ENCODE peak calls at places on chromosomes 6 and 20, in seven cellular contexts. Z is adrenal gland, S is lower leg skin, Q is IMR-90, G is H54, A is HepG2, O is gastrocnemius medialis. N is an unnamed sample.

GRCh38 chr20:57791178-57791945 is 81.5 kb upstream of the PMEPA1 start:
- DNase-seq in Z (no peak), S (no peak), Q (no peak), G (no peak), A (no peak), O (no peak), N (no peak)

GRCh38 chr6:71393471-71393870 is 104.9 kb downstream of the OGFRL1 start:
- DNase-seq in Z (no peak), S (no peak), Q (peak; percentile 39), G (no peak), A (no peak), O (no peak), N (no peak)

GRCh38 chr6:154928325-154928922 is 66.7 kb upstream of the TIAM2 start:
- DNase-seq in Z (peak; percentile 50), S (peak; percentile 64), Q (peak; percentile 69), G (peak; percentile 29), A (peak; percentile 73), O (no peak), N (no peak)

GRCh38 chr20:63935447-63935846 is 20.8 kb downstream of the UCKL1 start:
- DNase-seq in Z (no peak), S (no peak), Q (no peak), G (no peak), A (no peak), O (no peak), N (no peak)

GRCh38 chr6:226516-227073 is 65.7 kb upstream of the DUSP22 start:
- DNase-seq in Z (no peak), S (no peak), Q (no peak), G (no peak), A (no peak), O (no peak), N (no peak)

GRCh38 chr6:167401525-167402194 is 76.8 kb downstream of the TTLL2 start:
- DNase-seq in Z (no peak), S (no peak), Q (no peak), G (no peak), A (no peak), O (no peak), N (no peak)

GRCh38 chr20:49741940-49742339 is 28.3 kb upstream of the B4GALT5 start:
- DNase-seq in Z (no peak), S (no peak), Q (no peak), G (no peak), A (no peak), O (no peak), N (no peak)

GRCh38 chr20:50029697-50030428 is 47.1 kb downstream of the SNAI1 start:
- DNase-seq in Z (peak; percentile 92), S (no peak), Q (peak; percentile 95), G (peak; percentile 88), A (peak; percentile 80), O (no peak), N (no peak)

GRCh38 chr20:461254-462198 is 807 bp downstream of the TBC1D20 start:
- DNase-seq in Z (peak; percentile 46), S (peak; percentile 22), Q (peak; percentile 42), G (peak; percentile 57), A (no peak), O (no peak), N (no peak)

GRCh38 chr20:3733119-3733995 is 872 bp downstream of the HSPA12B start:
- DNase-seq in Z (no peak), S (no peak), Q (no peak), G (no peak), A (no peak), O (no peak), N (no peak)

GRCh38 chr6:5684320-5684719 is 322.4 kb downstream of the NRN1 start:
- DNase-seq in Z (no peak), S (no peak), Q (peak; percentile 67), G (no peak), A (no peak), O (no peak), N (no peak)

GRCh38 chr20:9945406-9945805 is 89.4 kb upstream of the ANKEF1 start:
- DNase-seq in Z (no peak), S (no peak), Q (peak; percentile 2), G (no peak), A (no peak), O (no peak), N (no peak)

GRCh38 chr20:1377984-1378742 is 14.7 kb downstream of the FKBP1A start:
- DNase-seq in Z (no peak), S (no peak), Q (peak; percentile 67), G (peak; percentile 42), A (peak; percentile 48), O (no peak), N (no peak)

GRCh38 chr6:134446228-134446848 is 128.4 kb upstream of the SGK1 start:
- DNase-seq in Z (no peak), S (no peak), Q (peak; percentile 78), G (no peak), A (no peak), O (no peak), N (no peak)

GRCh38 chr6:12968839-12969558 is 252.4 kb downstream of the PHACTR1 start:
- DNase-seq in Z (no peak), S (no peak), Q (no peak), G (no peak), A (no peak), O (no peak), N (no peak)

GRCh38 chr6:31267504-31268371 is 4.2 kb downstream of the HLA-C start:
- DNase-seq in Z (no peak), S (no peak), Q (no peak), G (no peak), A (no peak), O (no peak), N (no peak)

GRCh38 chr6:27962506-27962905 is 5.5 kb downstream of the OR2B6 start:
- DNase-seq in Z (no peak), S (no peak), Q (no peak), G (no peak), A (no peak), O (no peak), N (no peak)

GRCh38 chr6:27956941-27957340 is at the start of gene OR2B6:
- DNase-seq in Z (no peak), S (no peak), Q (no peak), G (no peak), A (no peak), O (no peak), N (no peak)

GRCh38 chr6:27957526-27957925 is 485 bp downstream of the OR2B6 start:
- DNase-seq in Z (no peak), S (no peak), Q (no peak), G (no peak), A (no peak), O (no peak), N (no peak)
- TF ChIP-seq POLR2A in Z (no peak), S (no peak), Q (no peak), G (no peak), A (no peak), O (no peak), N (no peak)

GRCh38 chr6:36610041-36610440 is 15.9 kb downstream of the SRSF3 start:
- DNase-seq in Z (peak; percentile 13), S (no peak), Q (no peak), G (no peak), A (no peak), O (no peak), N (no peak)

GRCh38 chr6:36608788-36609563 is 14.8 kb downstream of the SRSF3 start:
- DNase-seq in Z (peak; percentile 16), S (no peak), Q (no peak), G (no peak), A (peak; percentile 87), O (no peak), N (no peak)

GRCh38 chr6:36607782-36608386 is 13.7 kb downstream of the SRSF3 start:
- DNase-seq in Z (peak; percentile 13), S (no peak), Q (no peak), G (no peak), A (no peak), O (peak; percentile 47), N (no peak)

GRCh38 chr6:36610576-36611336 is 16.6 kb downstream of the SRSF3 start:
- DNase-seq in Z (peak; percentile 18), S (no peak), Q (no peak), G (no peak), A (no peak), O (no peak), N (no peak)

DNA sequence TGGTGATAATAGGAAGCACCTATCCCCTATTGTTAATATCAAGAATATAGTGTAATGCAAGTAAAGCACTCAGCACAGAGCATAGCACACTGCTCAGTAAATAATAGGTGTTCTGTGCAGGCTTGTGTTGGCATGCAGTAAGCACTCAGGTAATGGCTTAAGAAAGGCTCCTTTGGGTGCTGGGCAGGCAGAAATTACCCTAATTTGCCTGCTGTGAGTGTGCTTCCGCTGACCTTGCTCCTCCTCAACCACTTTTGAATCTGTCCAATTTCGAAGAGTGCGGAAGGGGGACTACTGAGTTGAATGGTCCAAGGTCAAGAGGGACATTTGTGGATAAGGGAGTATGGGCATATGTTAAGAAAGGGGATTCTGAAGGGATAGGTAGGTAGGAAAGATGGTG is 15.4 kb downstream of the SRSF3 start:
- DNase-seq in Z (peak; percentile 15), S (no peak), Q (no peak), G (no peak), A (no peak), O (no peak), N (no peak)
- TF ChIP-seq POLR2A in Z (no peak), S (no peak), Q (no peak), G (no peak), A (peak; percentile 27), O (no peak), N (no peak)

GRCh38 chr6:159110748-159111147 is 58.5 kb upstream of the FNDC1 start:
- DNase-seq in Z (no peak), S (no peak), Q (no peak), G (no peak), A (no peak), O (no peak), N (no peak)

GRCh38 chr6:159114569-159114968 is 54.6 kb upstream of the FNDC1 start:
- DNase-seq in Z (no peak), S (no peak), Q (no peak), G (no peak), A (no peak), O (no peak), N (no peak)

GRCh38 chr6:159112714-159113113 is 56.5 kb upstream of the FNDC1 start:
- DNase-seq in Z (no peak), S (no peak), Q (no peak), G (no peak), A (no peak), O (no peak), N (no peak)

GRCh38 chr6:159116343-159116742 is 52.9 kb upstream of the FNDC1 start:
- DNase-seq in Z (no peak), S (no peak), Q (no peak), G (no peak), A (no peak), O (no peak), N (no peak)

GRCh38 chr6:159113223-159113622 is 56.0 kb upstream of the FNDC1 start:
- DNase-seq in Z (no peak), S (no peak), Q (no peak), G (no peak), A (no peak), O (no peak), N (no peak)
- TF ChIP-seq POLR2A in Z (no peak), S (no peak), Q (no peak), G (no peak), A (no peak), O (no peak), N (no peak)

DNA sequence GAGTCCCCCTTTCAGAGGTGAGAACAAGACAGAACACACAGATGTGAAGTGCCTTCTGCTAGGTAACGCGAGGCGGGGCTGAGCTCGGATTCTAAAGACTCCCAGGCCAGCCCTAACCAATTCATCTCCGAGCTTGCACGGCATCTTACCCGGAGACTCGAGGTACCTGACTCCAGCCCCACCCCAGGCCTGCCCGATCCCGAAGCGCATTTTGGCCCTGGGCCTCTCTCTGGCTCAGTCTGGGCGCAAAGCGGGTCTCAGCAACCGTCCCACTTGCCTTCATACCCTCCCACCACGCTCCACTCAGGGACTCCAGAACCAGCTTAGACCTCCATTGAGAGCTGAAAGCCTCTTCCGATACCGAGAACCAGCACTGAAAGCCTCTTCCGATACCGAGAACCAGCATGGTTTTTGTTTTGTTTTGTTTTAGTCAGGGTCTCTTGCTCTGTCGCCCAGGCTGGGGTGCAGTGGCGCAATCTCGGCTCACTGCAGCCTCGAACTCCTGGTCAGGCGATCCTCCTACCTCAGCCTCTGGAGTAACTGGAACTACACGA is 661 bp upstream of the DYNLRB1 start:
- DNase-seq in Z (peak; percentile 68), S (peak; percentile 70), Q (peak; percentile 47), G (no peak), A (peak; percentile 65), O (no peak), N (no peak)
- TF ChIP-seq POLR2A in Z (no peak), S (no peak), Q (no peak), G (no peak), A (no peak), O (no peak), N (no peak)